ENCODE peak calls at places on chromosomes 13 and 19, in ten cellular contexts. E, C, F, G, J, B, Z, H, P and M are unnamed samples.

GRCh38 chr19:7743425-7743841 is 3.9 kb downstream of the CD209 start:
- DNase-seq in B (no peak), E (no peak), G (no peak), P (no peak), Z (no peak), F (no peak), C (no peak), H (no peak), J (no peak), M (no peak)

GRCh38 chr13:72643339-72643989 is 84.0 kb downstream of the MZT1 start:
- DNase-seq in C (peak), E (peak), P (peak), G (peak), Z (peak), B (peak), H (no peak), F (peak), J (peak), M (no peak)

GRCh38 chr19:38679839-38680238 is 32.4 kb downstream of the ACTN4 start:
- DNase-seq in G (peak), Z (no peak), P (no peak), J (no peak), H (no peak), E (no peak), B (peak), C (no peak), F (no peak), M (no peak)

GRCh38 chr19:41416194-41416674 is 10.9 kb downstream of the B3GNT8 start:
- DNase-seq in G (no peak), B (no peak), Z (no peak), J (no peak), C (no peak), P (no peak), E (no peak), H (no peak), F (no peak), M (no peak)

GRCh38 chr13:35392768-35393167 is 83.7 kb downstream of the MAB21L1 start:
- DNase-seq in P (no peak), J (no peak), Z (no peak), E (no peak), H (no peak), G (no peak), F (no peak), C (no peak), B (no peak), M (no peak)

GRCh38 chr13:113901231-113901630 is 37.4 kb upstream of the GAS6 start:
- DNase-seq in C (no peak), Z (no peak), J (peak), H (no peak), P (no peak), G (peak), B (peak), F (no peak), E (no peak), M (no peak)

GRCh38 chr13:32255744-32256120 is 59.4 kb downstream of the ZAR1L start:
- DNase-seq in E (no peak), H (no peak), G (peak), F (no peak), C (no peak), B (no peak), P (no peak), J (no peak), Z (no peak), M (no peak)

GRCh38 chr19:40663712-40664692 is 26.4 kb downstream of the NUMBL start:
- DNase-seq in Z (peak), F (peak), E (no peak), G (peak), H (no peak), J (peak), B (peak), P (no peak), C (no peak), M (no peak)

GRCh38 chr13:23619073-23619855 is 49.1 kb downstream of the TNFRSF19 start:
- DNase-seq in C (no peak), P (no peak), H (no peak), G (no peak), B (no peak), E (no peak), Z (no peak), J (peak), F (no peak), M (no peak)

GRCh38 chr13:79918620-79919019 is 422.3 kb downstream of the SPRY2 start:
- DNase-seq in Z (no peak), J (no peak), F (no peak), C (no peak), E (no peak), H (no peak), B (no peak), P (no peak), G (no peak), M (no peak)

GRCh38 chr19:5892772-5893275 is 10.8 kb downstream of the NDUFA11 start:
- DNase-seq in C (no peak), F (no peak), J (no peak), Z (no peak), G (no peak), E (no peak), P (no peak), H (no peak), B (no peak), M (no peak)

GRCh38 chr19:18969953-18970659 is 29.1 kb upstream of the HOMER3 start:
- DNase-seq in P (no peak), Z (no peak), J (no peak), H (no peak), C (no peak), G (no peak), F (no peak), B (peak), E (no peak), M (no peak)

GRCh38 chr19:16094360-16095070 is 17.2 kb upstream of the RAB8A start:
- DNase-seq in J (no peak), B (peak), P (no peak), E (no peak), Z (no peak), C (no peak), H (no peak), G (no peak), F (no peak), M (no peak)

GRCh38 chr13:27960362-27961226 is 8.5 kb downstream of the CDX2 start:
- DNase-seq in G (peak), B (peak), J (peak), Z (peak), P (peak), H (no peak), F (peak), C (no peak), E (no peak), M (no peak)

GRCh38 chr19:33268162-33268991 is 34.0 kb downstream of the CEBPA start:
- DNase-seq in C (no peak), G (no peak), Z (no peak), F (no peak), E (no peak), J (no peak), B (no peak), P (no peak), H (no peak), M (no peak)

GRCh38 chr19:18006895-18007604 is 920 bp upstream of the ARRDC2 start:
- DNase-seq in B (peak), C (peak), E (peak), Z (peak), H (peak), P (peak), F (peak), G (peak), J (peak), M (no peak)

GRCh38 chr19:15498156-15498858 is 10.0 kb upstream of the CYP4F22 start:
- DNase-seq in J (no peak), B (no peak), E (no peak), F (no peak), G (no peak), C (no peak), P (no peak), H (no peak), Z (no peak), M (no peak)

GRCh38 chr19:543912-544608 is at the start of gene GZMM:
- DNase-seq in G (no peak), C (no peak), E (peak), H (peak), J (no peak), F (no peak), Z (peak), P (no peak), B (no peak), M (no peak)

GRCh38 chr19:55459950-55460657 is 1.3 kb downstream of the ISOC2 start:
- DNase-seq in F (peak), P (peak), E (peak), Z (no peak), H (no peak), B (no peak), C (no peak), G (peak), J (peak), M (no peak)

GRCh38 chr19:43784251-43784980 is 3.6 kb upstream of the KCNN4 start:
- DNase-seq in F (peak), E (no peak), Z (peak), H (no peak), J (peak), G (peak), P (no peak), C (peak), B (peak), M (no peak)

GRCh38 chr13:40668335-40668734 is 1.9 kb upstream of the FOXO1 start:
- DNase-seq in C (no peak), F (no peak), G (no peak), J (peak), P (no peak), E (no peak), H (no peak), B (no peak), Z (peak), M (no peak)

GRCh38 chr13:32530841-32531253 is 7.7 kb downstream of the N4BP2L2 start:
- DNase-seq in P (no peak), Z (no peak), H (no peak), E (peak), G (peak), J (peak), F (peak), C (peak), B (peak), M (peak)

GRCh38 chr19:47444388-47444821 is 25.1 kb upstream of the MEIS3 start:
- DNase-seq in J (no peak), H (no peak), G (no peak), P (no peak), E (no peak), C (no peak), Z (peak), B (no peak), F (no peak), M (no peak)

GRCh38 chr13:109119886-109120285 is 490.5 kb downstream of the MYO16 start:
- DNase-seq in H (no peak), Z (no peak), E (no peak), G (no peak), F (no peak), P (no peak), C (no peak), B (no peak), J (no peak), M (no peak)

GRCh38 chr13:25630327-25630726 is 258.6 kb downstream of the ATP8A2 start:
- DNase-seq in H (no peak), C (no peak), E (peak), P (no peak), Z (no peak), B (no peak), J (no peak), G (no peak), F (no peak), M (no peak)

GRCh38 chr13:111893071-111893606 is 173.8 kb upstream of the SOX1 start:
- DNase-seq in C (no peak), E (no peak), P (no peak), H (no peak), F (no peak), G (no peak), J (no peak), B (no peak), Z (no peak), M (no peak)

GRCh38 chr13:44432595-44432994 is 59.0 kb downstream of the SERP2 start:
- DNase-seq in B (no peak), F (no peak), G (no peak), P (no peak), H (no peak), C (no peak), J (no peak), Z (no peak), E (peak), M (no peak)

GRCh38 chr13:114235697-114236096 is 1.0 kb downstream of the CDC16 start:
- DNase-seq in F (no peak), B (no peak), J (peak), E (peak), H (no peak), C (no peak), Z (no peak), P (no peak), G (no peak), M (no peak)

GRCh38 chr13:108212901-108213300 is 2.4 kb downstream of the LIG4 start:
- DNase-seq in G (no peak), J (no peak), F (no peak), P (no peak), B (no peak), H (no peak), C (no peak), E (no peak), Z (no peak), M (no peak)

GRCh38 chr19:35120898-35121297 is 5.3 kb downstream of the FXYD3 start:
- DNase-seq in J (peak), G (no peak), C (no peak), E (no peak), P (no peak), B (no peak), F (no peak), Z (no peak), H (no peak), M (no peak)

GRCh38 chr13:39956036-39956435 is 300.6 kb downstream of the COG6 start:
- DNase-seq in C (no peak), H (no peak), B (no peak), J (no peak), Z (no peak), G (peak), P (no peak), E (no peak), F (no peak), M (no peak)

GRCh38 chr13:36362251-36362650 is 16.1 kb upstream of the SPART start:
- DNase-seq in P (no peak), F (peak), Z (no peak), H (no peak), J (peak), C (peak), E (no peak), G (peak), B (peak), M (no peak)

GRCh38 chr13:60838581-60838980 is 441.6 kb downstream of the TDRD3 start:
- DNase-seq in Z (no peak), G (no peak), H (no peak), J (no peak), F (no peak), B (no peak), C (no peak), P (peak), E (no peak), M (no peak)

GRCh38 chr13:72505376-72505775 is 222.1 kb downstream of the MZT1 start:
- DNase-seq in G (no peak), F (no peak), E (no peak), H (no peak), C (no peak), J (no peak), B (no peak), P (no peak), Z (no peak), M (no peak)

GRCh38 chr13:30618938-30619289 is 1.2 kb downstream of the USPL1 start:
- DNase-seq in C (no peak), H (no peak), B (no peak), F (no peak), E (no peak), G (no peak), Z (no peak), P (no peak), J (no peak), M (no peak)

GRCh38 chr19:52946322-52947310 is 16.1 kb downstream of the ZNF816 start:
- DNase-seq in J (peak), B (no peak), P (peak), H (no peak), G (peak), Z (peak), F (no peak), C (no peak), E (peak), M (no peak)

GRCh38 chr19:47047931-47048399 is 459 bp downstream of the TMEM160 start:
- DNase-seq in C (peak), B (peak), Z (peak), P (peak), F (peak), E (peak), G (peak), J (peak), H (no peak), M (peak)

GRCh38 chr19:8005534-8006256 is at the start of gene ELAVL1:
- DNase-seq in G (peak), J (peak), B (peak), H (peak), P (peak), E (peak), Z (peak), F (peak), C (peak), M (no peak)